ENCODE peak calls at places on chromosome 17, in six cellular contexts. One of them, this sample, is unnamed. For H3K9me3 and H3K4me1, the result is how much of the 10 kb centered on the place peaks cover.

GRCh38 chr17:67469208-67469980 is 92.3 kb downstream of the PITPNC1 start:
- DNase-seq in CD8-positive, alpha-beta T cell: peak
- DNase-seq in A549: no peak
- DNase-seq in ovary: no peak
- DNase-seq in heart right ventricle: no peak
- DNase-seq in lung: no peak
- DNase-seq in this sample: no peak

GRCh38 chr17:50388728-50389127 is 8.6 kb downstream of the LRRC59 start:
- DNase-seq in heart right ventricle: no peak
- DNase-seq in lung: no peak
- DNase-seq in A549: no peak
- DNase-seq in CD8-positive, alpha-beta T cell: no peak
- DNase-seq in ovary: no peak
- DNase-seq in this sample: no peak

GRCh38 chr17:64326420-64327054 is 63.5 kb upstream of the TEX2 start:
- DNase-seq in A549: no peak
- DNase-seq in ovary: peak
- DNase-seq in heart right ventricle: peak
- DNase-seq in lung: peak
- DNase-seq in CD8-positive, alpha-beta T cell: no peak
- DNase-seq in this sample: no peak

GRCh38 chr17:17888821-17889220 is 52.0 kb upstream of the SREBF1 start:
- DNase-seq in heart right ventricle: no peak
- DNase-seq in CD8-positive, alpha-beta T cell: no peak
- DNase-seq in lung: no peak
- DNase-seq in ovary: no peak
- DNase-seq in A549: peak
- DNase-seq in this sample: no peak

GRCh38 chr17:36055921-36056320 is 8.2 kb upstream of the CCL18 start:
- DNase-seq in A549: no peak
- DNase-seq in heart right ventricle: no peak
- DNase-seq in lung: no peak
- DNase-seq in ovary: no peak
- DNase-seq in CD8-positive, alpha-beta T cell: no peak
- DNase-seq in this sample: no peak

GRCh38 chr17:63780507-63780906 is 6.5 kb downstream of the DDX42 start:
- DNase-seq in A549: no peak
- DNase-seq in heart right ventricle: no peak
- DNase-seq in CD8-positive, alpha-beta T cell: no peak
- DNase-seq in ovary: no peak
- DNase-seq in lung: no peak
- DNase-seq in this sample: no peak

GRCh38 chr17:44197980-44198720 is 1.5 kb downstream of the ATXN7L3 start:
- DNase-seq in lung: peak
- DNase-seq in heart right ventricle: no peak
- DNase-seq in ovary: peak
- DNase-seq in A549: peak
- DNase-seq in CD8-positive, alpha-beta T cell: peak
- DNase-seq in this sample: no peak

GRCh38 chr17:73831699-73832098 is 187.5 kb upstream of the SDK2 start:
- DNase-seq in A549: no peak
- DNase-seq in CD8-positive, alpha-beta T cell: no peak
- DNase-seq in heart right ventricle: no peak
- DNase-seq in ovary: no peak
- DNase-seq in lung: no peak
- DNase-seq in this sample: no peak

GRCh38 chr17:66172144-66172543 is 19.8 kb downstream of the CEP112 start:
- DNase-seq in CD8-positive, alpha-beta T cell: no peak
- DNase-seq in A549: no peak
- DNase-seq in ovary: no peak
- DNase-seq in lung: no peak
- DNase-seq in heart right ventricle: no peak
- DNase-seq in this sample: no peak

GRCh38 chr17:32631341-32632109 is 144.7 kb downstream of the CDK5R1 start:
- DNase-seq in heart right ventricle: no peak
- DNase-seq in ovary: no peak
- DNase-seq in lung: no peak
- DNase-seq in CD8-positive, alpha-beta T cell: no peak
- DNase-seq in A549: no peak
- DNase-seq in this sample: no peak

GRCh38 chr17:28343491-28343932 is 8.0 kb downstream of the TNFAIP1 start:
- DNase-seq in ovary: no peak
- DNase-seq in heart right ventricle: no peak
- DNase-seq in A549: no peak
- DNase-seq in lung: no peak
- DNase-seq in CD8-positive, alpha-beta T cell: no peak
- DNase-seq in this sample: no peak

GRCh38 chr17:28405632-28406477 is at the start of gene SLC46A1:
- DNase-seq in heart right ventricle: peak
- DNase-seq in lung: peak
- DNase-seq in A549: peak
- DNase-seq in CD8-positive, alpha-beta T cell: no peak
- DNase-seq in ovary: peak
- DNase-seq in this sample: peak

GRCh38 chr17:74987909-74988711 is 678 bp downstream of the CDR2L start:
- DNase-seq in lung: peak
- DNase-seq in ovary: peak
- DNase-seq in CD8-positive, alpha-beta T cell: no peak
- DNase-seq in A549: no peak
- DNase-seq in heart right ventricle: peak
- DNase-seq in this sample: peak

GRCh38 chr17:42709561-42709960 is 27.2 kb downstream of the CNTNAP1 start:
- DNase-seq in A549: no peak
- DNase-seq in lung: no peak
- DNase-seq in ovary: no peak
- DNase-seq in heart right ventricle: no peak
- DNase-seq in CD8-positive, alpha-beta T cell: no peak
- DNase-seq in this sample: no peak

GRCh38 chr17:7442142-7442541 is 2.7 kb upstream of the CHRNB1 start:
- DNase-seq in lung: no peak
- DNase-seq in A549: no peak
- DNase-seq in heart right ventricle: no peak
- DNase-seq in CD8-positive, alpha-beta T cell: no peak
- DNase-seq in ovary: no peak
- DNase-seq in this sample: no peak

GRCh38 chr17:27318228-27318627 is 24.3 kb downstream of the WSB1 start:
- DNase-seq in A549: no peak
- DNase-seq in CD8-positive, alpha-beta T cell: no peak
- DNase-seq in ovary: no peak
- DNase-seq in lung: no peak
- DNase-seq in heart right ventricle: no peak
- DNase-seq in this sample: no peak

GRCh38 chr17:49699967-49700575 is 7.7 kb downstream of the SLC35B1 start:
- DNase-seq in A549: no peak
- DNase-seq in heart right ventricle: peak
- DNase-seq in ovary: no peak
- DNase-seq in lung: no peak
- DNase-seq in CD8-positive, alpha-beta T cell: no peak
- DNase-seq in this sample: no peak

DNA sequence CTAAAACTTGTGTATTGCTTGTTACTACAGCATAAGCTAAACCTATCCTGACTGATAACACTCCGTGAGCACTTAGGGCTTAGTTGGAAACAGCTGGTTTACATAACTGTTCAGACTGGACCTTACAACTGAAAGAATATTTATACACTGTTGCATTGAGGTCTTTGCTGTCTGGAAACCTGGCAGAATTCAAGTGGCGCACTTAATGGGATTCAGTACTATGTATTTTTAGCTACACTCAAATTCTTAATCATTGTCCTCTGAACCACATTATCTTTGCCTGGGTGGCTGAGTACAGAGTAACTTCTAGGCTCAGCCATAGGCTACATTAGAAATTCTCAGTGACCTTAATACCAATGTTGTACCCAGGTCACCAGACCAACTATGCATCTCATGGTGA is 172.9 kb downstream of the PMP22 start:
- DNase-seq in heart right ventricle: no peak
- DNase-seq in CD8-positive, alpha-beta T cell: no peak
- DNase-seq in A549: no peak
- DNase-seq in lung: no peak
- DNase-seq in ovary: no peak
- DNase-seq in this sample: no peak
- H3K9me3 ChIP-seq in heart right ventricle: under half
- H3K9me3 ChIP-seq in CD8-positive, alpha-beta T cell: under half
- H3K9me3 ChIP-seq in A549: under half
- H3K9me3 ChIP-seq in lung: under half
- H3K9me3 ChIP-seq in ovary: under half
- H3K9me3 ChIP-seq in this sample: under half

GRCh38 chr17:81391268-81391963 is 3.8 kb upstream of the BAHCC1 start:
- DNase-seq in A549: no peak
- DNase-seq in CD8-positive, alpha-beta T cell: no peak
- DNase-seq in lung: no peak
- DNase-seq in heart right ventricle: peak
- DNase-seq in ovary: peak
- DNase-seq in this sample: no peak

GRCh38 chr17:81394377-81394747 is 895 bp upstream of the BAHCC1 start:
- DNase-seq in ovary: no peak
- DNase-seq in A549: no peak
- DNase-seq in heart right ventricle: no peak
- DNase-seq in CD8-positive, alpha-beta T cell: no peak
- DNase-seq in lung: no peak
- DNase-seq in this sample: no peak

GRCh38 chr17:81391964-81392908 is 3.0 kb upstream of the BAHCC1 start:
- DNase-seq in CD8-positive, alpha-beta T cell: no peak
- DNase-seq in A549: no peak
- DNase-seq in heart right ventricle: peak
- DNase-seq in ovary: peak
- DNase-seq in lung: no peak
- DNase-seq in this sample: no peak

GRCh38 chr17:81393684-81394376 is 1.4 kb upstream of the BAHCC1 start:
- DNase-seq in ovary: peak
- DNase-seq in lung: peak
- DNase-seq in CD8-positive, alpha-beta T cell: peak
- DNase-seq in heart right ventricle: peak
- DNase-seq in A549: peak
- DNase-seq in this sample: peak

DNA sequence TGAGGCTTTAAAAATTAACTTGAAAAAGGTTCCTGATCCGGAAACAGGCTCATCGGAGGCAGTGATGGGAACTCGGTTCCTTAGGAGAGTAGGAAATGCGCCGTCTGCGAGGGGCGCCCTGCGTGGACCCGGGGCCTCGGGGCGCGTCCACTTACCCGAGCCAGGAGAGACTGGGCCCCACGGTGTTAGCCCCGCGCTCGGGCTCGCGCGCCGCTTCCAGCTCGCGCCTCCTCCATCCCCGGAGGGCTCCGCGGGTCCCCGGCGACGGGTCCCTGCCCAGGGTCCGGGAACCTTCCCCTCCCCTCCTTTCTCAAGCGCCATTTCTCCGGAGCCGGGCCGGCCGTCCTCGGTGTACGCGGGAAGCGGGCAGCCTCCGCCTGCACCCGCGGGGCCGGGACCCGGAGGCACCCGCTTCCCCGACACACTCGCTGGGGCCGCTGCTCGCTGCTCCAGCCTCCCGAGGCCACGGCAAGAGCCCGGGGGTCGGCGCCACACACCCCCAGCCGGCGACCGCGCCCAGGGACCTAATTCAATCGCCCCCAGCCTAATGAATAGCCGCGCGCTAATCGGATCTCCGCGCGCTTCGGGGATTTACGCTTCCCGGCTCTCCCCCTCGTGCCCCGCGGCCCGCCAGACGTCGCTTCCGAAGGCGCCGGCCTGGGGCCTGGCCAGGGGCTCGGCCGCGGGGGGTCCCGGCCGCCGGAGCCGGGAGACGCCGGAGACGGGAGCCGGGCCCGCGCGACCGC is 2.2 kb upstream of the BAHCC1 start:
- DNase-seq in A549: peak
- DNase-seq in lung: no peak
- DNase-seq in CD8-positive, alpha-beta T cell: no peak
- DNase-seq in heart right ventricle: peak
- DNase-seq in ovary: peak
- DNase-seq in this sample: no peak
- H3K4me1 ChIP-seq in A549: under half
- H3K4me1 ChIP-seq in lung: under half
- H3K4me1 ChIP-seq in CD8-positive, alpha-beta T cell: under half
- H3K4me1 ChIP-seq in heart right ventricle: under half
- H3K4me1 ChIP-seq in ovary: under half
- H3K4me1 ChIP-seq in this sample: under half

GRCh38 chr17:77611791-77612466 is 346.6 kb upstream of the TNRC6C start:
- DNase-seq in heart right ventricle: no peak
- DNase-seq in CD8-positive, alpha-beta T cell: no peak
- DNase-seq in A549: no peak
- DNase-seq in ovary: no peak
- DNase-seq in lung: no peak
- DNase-seq in this sample: no peak

GRCh38 chr17:77610980-77611641 is 347.4 kb upstream of the TNRC6C start:
- DNase-seq in CD8-positive, alpha-beta T cell: no peak
- DNase-seq in A549: no peak
- DNase-seq in heart right ventricle: no peak
- DNase-seq in ovary: no peak
- DNase-seq in lung: no peak
- DNase-seq in this sample: no peak

GRCh38 chr17:77608431-77608830 is 350.1 kb upstream of the TNRC6C start:
- DNase-seq in ovary: no peak
- DNase-seq in CD8-positive, alpha-beta T cell: no peak
- DNase-seq in lung: no peak
- DNase-seq in heart right ventricle: no peak
- DNase-seq in A549: no peak
- DNase-seq in this sample: no peak

GRCh38 chr17:77609553-77610517 is 348.7 kb upstream of the TNRC6C start:
- DNase-seq in lung: no peak
- DNase-seq in ovary: no peak
- DNase-seq in A549: no peak
- DNase-seq in CD8-positive, alpha-beta T cell: peak
- DNase-seq in heart right ventricle: no peak
- DNase-seq in this sample: no peak

GRCh38 chr17:77610518-77610893 is 348.0 kb upstream of the TNRC6C start:
- DNase-seq in A549: no peak
- DNase-seq in CD8-positive, alpha-beta T cell: no peak
- DNase-seq in lung: no peak
- DNase-seq in heart right ventricle: no peak
- DNase-seq in ovary: no peak
- DNase-seq in this sample: no peak
- H3K9me3 ChIP-seq in A549: under half
- H3K9me3 ChIP-seq in CD8-positive, alpha-beta T cell: under half
- H3K9me3 ChIP-seq in lung: under half
- H3K9me3 ChIP-seq in heart right ventricle: under half
- H3K9me3 ChIP-seq in ovary: under half
- H3K9me3 ChIP-seq in this sample: under half

GRCh38 chr17:78416311-78416711 is 37.9 kb downstream of the PGS1 start:
- DNase-seq in heart right ventricle: no peak
- DNase-seq in A549: no peak
- DNase-seq in lung: no peak
- DNase-seq in ovary: peak
- DNase-seq in CD8-positive, alpha-beta T cell: no peak
- DNase-seq in this sample: no peak

GRCh38 chr17:78416791-78417530 is 38.5 kb downstream of the PGS1 start:
- DNase-seq in CD8-positive, alpha-beta T cell: no peak
- DNase-seq in A549: no peak
- DNase-seq in heart right ventricle: no peak
- DNase-seq in ovary: no peak
- DNase-seq in lung: peak
- DNase-seq in this sample: no peak

GRCh38 chr17:78418627-78419026 is 40.2 kb downstream of the PGS1 start:
- DNase-seq in CD8-positive, alpha-beta T cell: no peak
- DNase-seq in heart right ventricle: no peak
- DNase-seq in A549: no peak
- DNase-seq in lung: no peak
- DNase-seq in ovary: no peak
- DNase-seq in this sample: no peak

GRCh38 chr17:78415821-78416301 is 37.4 kb downstream of the PGS1 start:
- DNase-seq in CD8-positive, alpha-beta T cell: no peak
- DNase-seq in ovary: no peak
- DNase-seq in A549: no peak
- DNase-seq in lung: no peak
- DNase-seq in heart right ventricle: no peak
- DNase-seq in this sample: no peak

GRCh38 chr17:78417531-78417909 is 39.1 kb downstream of the PGS1 start:
- DNase-seq in ovary: no peak
- DNase-seq in CD8-positive, alpha-beta T cell: no peak
- DNase-seq in lung: no peak
- DNase-seq in heart right ventricle: no peak
- DNase-seq in A549: no peak
- DNase-seq in this sample: no peak
- H3K4me1 ChIP-seq in ovary: under half
- H3K4me1 ChIP-seq in CD8-positive, alpha-beta T cell: under half
- H3K4me1 ChIP-seq in lung: half or more
- H3K4me1 ChIP-seq in heart right ventricle: under half
- H3K4me1 ChIP-seq in A549: under half
- H3K4me1 ChIP-seq in this sample: under half